ENCODE peak calls at places on chromosomes 12 and 14, in five cellular contexts. Y is right lobe of liver, N is ovary, G is tibial nerve, X is HepG2. O is an unnamed sample.

GRCh38 chr12:49974231-49974675 is 1.5 kb downstream of the AQP6 start:
- DNase-seq in Y (peak; percentile 77), N (peak; percentile 58), G (peak; percentile 51), X (peak; percentile 58), O (peak; percentile 67)

GRCh38 chr12:123059501-123059900 is 79.0 kb downstream of the ARL6IP4 start:
- DNase-seq in Y (no peak), N (no peak), G (no peak), X (no peak), O (no peak)

GRCh38 chr12:109555431-109556315 is 17.6 kb downstream of the MMAB start:
- DNase-seq in Y (no peak), N (no peak), G (no peak), X (no peak), O (no peak)

GRCh38 chr12:132703611-132704010 is 7.0 kb upstream of the PGAM5 start:
- DNase-seq in Y (no peak), N (no peak), G (no peak), X (no peak), O (no peak)

GRCh38 chr12:28795306-28795705 is 353.8 kb upstream of the FAR2 start:
- DNase-seq in Y (no peak), N (no peak), G (no peak), X (no peak), O (no peak)

GRCh38 chr14:50031534-50032313 is 84.6 kb downstream of the VCPKMT start:
- DNase-seq in Y (no peak), N (no peak), G (peak; percentile 45), X (no peak), O (no peak)

GRCh38 chr14:68535404-68536024 is 257.4 kb downstream of the ZFP36L1 start:
- DNase-seq in Y (no peak), N (no peak), G (no peak), X (no peak), O (no peak)

GRCh38 chr12:19572920-19573558 is 133.7 kb downstream of the AEBP2 start:
- DNase-seq in Y (no peak), N (no peak), G (no peak), X (peak; percentile 45), O (peak; percentile 24)

GRCh38 chr12:42758806-42759205 is 169.3 kb upstream of the PRICKLE1 start:
- DNase-seq in Y (no peak), N (no peak), G (no peak), X (no peak), O (no peak)

GRCh38 chr12:810635-811415 is 58.4 kb downstream of the WNK1 start:
- DNase-seq in Y (no peak), N (no peak), G (no peak), X (no peak), O (no peak)

GRCh38 chr12:64670856-64671639 is 60.8 kb downstream of the RASSF3 start:
- DNase-seq in Y (no peak), N (no peak), G (no peak), X (no peak), O (peak; percentile 56)

GRCh38 chr14:71749613-71750238 is 182.5 kb upstream of the RGS6 start:
- DNase-seq in Y (no peak), N (no peak), G (no peak), X (no peak), O (no peak)

GRCh38 chr14:72516936-72517408 is 376.9 kb downstream of the DPF3 start:
- DNase-seq in Y (no peak), N (peak; percentile 81), G (peak; percentile 81), X (peak; percentile 46), O (peak; percentile 47)

GRCh38 chr12:126481688-126482087 is 1416.5 kb downstream of the AACS start:
- DNase-seq in Y (no peak), N (no peak), G (no peak), X (no peak), O (no peak)

GRCh38 chr12:95131589-95132335 is 58.3 kb upstream of the NR2C1 start:
- DNase-seq in Y (no peak), N (no peak), G (peak; percentile 12), X (no peak), O (no peak)

GRCh38 chr12:97713217-97713616 is 250.6 kb downstream of the RMST start:
- DNase-seq in Y (no peak), N (no peak), G (no peak), X (no peak), O (no peak)

GRCh38 chr14:102746568-102747438 is 30.4 kb upstream of the TRAF3 start:
- DNase-seq in Y (peak; percentile 11), N (no peak), G (no peak), X (no peak), O (no peak)

GRCh38 chr12:54371328-54372112 is 7.2 kb upstream of the GPR84 start:
- DNase-seq in Y (no peak), N (peak; percentile 76), G (peak; percentile 64), X (no peak), O (peak; percentile 73)

GRCh38 chr12:57019983-57020719 is 3.8 kb upstream of the TAC3 start:
- DNase-seq in Y (no peak), N (no peak), G (no peak), X (no peak), O (no peak)

GRCh38 chr12:92068441-92068840 is 77.2 kb downstream of the BTG1 start:
- DNase-seq in Y (no peak), N (no peak), G (no peak), X (peak; percentile 58), O (no peak)

GRCh38 chr12:65121956-65122469 is 908 bp upstream of the WIF1 start:
- DNase-seq in Y (no peak), N (no peak), G (no peak), X (no peak), O (no peak)

GRCh38 chr12:44847888-44848770 is 28.0 kb downstream of the NELL2 start:
- DNase-seq in Y (no peak), N (no peak), G (no peak), X (no peak), O (no peak)

GRCh38 chr14:101010835-101011234 is 107.3 kb upstream of the RTL1 start:
- DNase-seq in Y (no peak), N (no peak), G (no peak), X (no peak), O (no peak)

GRCh38 chr12:59322473-59322872 is 273.4 kb upstream of the SLC16A7 start:
- DNase-seq in Y (no peak), N (no peak), G (no peak), X (no peak), O (no peak)

GRCh38 chr12:97465012-97465345 is 2.4 kb downstream of the RMST start:
- DNase-seq in Y (no peak), N (no peak), G (no peak), X (no peak), O (no peak)

GRCh38 chr12:57734586-57734985 is 4.0 kb downstream of the AGAP2 start:
- DNase-seq in Y (no peak), N (no peak), G (no peak), X (no peak), O (no peak)

GRCh38 chr14:106631886-106632285 is 1105.5 kb downstream of the TMEM121 start:
- DNase-seq in Y (no peak), N (no peak), G (no peak), X (no peak), O (no peak)

GRCh38 chr12:26906704-26907103 is 31.1 kb downstream of the INTS13 start:
- DNase-seq in Y (no peak), N (no peak), G (no peak), X (no peak), O (no peak)

GRCh38 chr14:62592877-62593276 is 452.4 kb downstream of the KCNH5 start:
- DNase-seq in Y (no peak), N (no peak), G (no peak), X (no peak), O (no peak)

GRCh38 chr12:85733441-85733840 is 102.8 kb downstream of the RASSF9 start:
- DNase-seq in Y (no peak), N (no peak), G (no peak), X (no peak), O (no peak)

GRCh38 chr14:81269100-81269978 is 48.6 kb upstream of the GTF2A1 start:
- DNase-seq in Y (no peak), N (no peak), G (peak; percentile 82), X (peak; percentile 70), O (peak; percentile 25)

GRCh38 chr14:34059925-34060746 is 109.3 kb upstream of the EGLN3 start:
- DNase-seq in Y (peak; percentile 87), N (peak; percentile 78), G (peak; percentile 40), X (peak; percentile 56), O (peak; percentile 70)
- TF ChIP-seq POLR2A in Y (peak; percentile 33), N (no peak), G (no peak), X (no peak), O (peak; percentile 39)

GRCh38 chr12:116186482-116187157 is 90.9 kb downstream of the MED13L start:
- DNase-seq in Y (no peak), N (no peak), G (no peak), X (peak; percentile 36), O (no peak)

GRCh38 chr12:116183741-116184141 is 93.8 kb downstream of the MED13L start:
- DNase-seq in Y (no peak), N (no peak), G (no peak), X (no peak), O (no peak)

GRCh38 chr12:116187158-116187511 is 90.4 kb downstream of the MED13L start:
- DNase-seq in Y (no peak), N (no peak), G (no peak), X (no peak), O (no peak)

GRCh38 chr12:116182359-116183063 is 95.0 kb downstream of the MED13L start:
- DNase-seq in Y (no peak), N (no peak), G (no peak), X (no peak), O (no peak)

GRCh38 chr12:116184766-116185165 is 92.7 kb downstream of the MED13L start:
- DNase-seq in Y (no peak), N (no peak), G (no peak), X (no peak), O (no peak)
- H3K4me1 ChIP-seq in Y (peaks cover 8% of the 10 kb centered on the region), N (peaks cover 10% of the 10 kb centered on the region), G (peaks cover 92% of the 10 kb centered on the region), X (peaks cover 75% of the 10 kb centered on the region), O (peaks cover 4% of the 10 kb centered on the region)

GRCh38 chr14:23950411-23951135 is 3.0 kb upstream of the DHRS4 start:
- DNase-seq in Y (no peak), N (no peak), G (no peak), X (no peak), O (no peak)

GRCh38 chr14:23953464-23954278 is at the start of gene DHRS4:
- DNase-seq in Y (peak; percentile 90), N (peak; percentile 85), G (peak; percentile 81), X (peak; percentile 94), O (peak; percentile 77)

GRCh38 chr14:23951590-23952143 is 1.9 kb upstream of the DHRS4 start:
- DNase-seq in Y (peak; percentile 40), N (peak; percentile 48), G (no peak), X (peak; percentile 89), O (no peak)
- TF ChIP-seq CTCF in Y (no peak), N (no peak), G (no peak), X (peak; percentile 81), O (no peak)

DNA sequence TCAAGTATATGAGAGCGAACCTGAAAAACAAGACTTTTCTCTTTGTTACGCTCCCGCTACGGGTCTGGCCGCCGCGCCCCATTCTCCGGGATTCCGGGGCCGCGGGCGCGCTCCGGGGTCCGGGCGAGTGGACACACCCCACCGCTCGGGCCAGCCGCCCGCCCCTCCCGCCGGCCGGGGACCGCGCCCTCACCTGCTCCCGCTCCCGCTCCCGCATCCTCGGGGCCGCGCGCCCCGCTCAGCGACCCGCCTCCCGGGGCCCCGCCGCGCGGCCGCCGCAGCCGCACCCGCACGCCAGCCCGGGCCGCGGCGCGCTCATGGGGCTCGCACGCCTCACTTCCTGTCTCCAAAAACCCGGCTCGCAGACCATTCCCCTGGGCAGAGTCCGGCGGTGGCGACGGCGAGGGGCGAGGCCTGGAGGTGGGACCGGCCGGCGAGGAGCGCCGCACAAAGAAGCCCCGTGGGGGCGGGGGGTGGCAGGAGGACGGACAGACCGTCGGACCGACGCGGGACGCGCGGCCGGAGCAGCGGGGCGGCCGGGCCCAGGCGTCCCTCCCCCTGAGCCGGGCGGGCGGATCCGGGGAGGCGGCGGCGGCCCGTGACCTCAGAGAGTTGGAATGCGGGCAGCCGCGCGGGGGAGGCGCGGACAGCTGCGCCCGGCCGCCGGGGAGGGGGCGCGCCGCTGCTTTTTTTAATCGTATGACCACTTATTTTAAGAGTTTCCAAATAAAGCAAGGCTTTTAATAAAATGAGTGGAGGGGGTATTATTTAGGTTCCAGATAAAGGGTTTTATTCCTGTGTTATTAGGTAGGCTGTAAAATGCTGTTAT is at the start of gene PTPN21:
- DNase-seq in Y (peak; percentile 85), N (peak; percentile 85), G (peak; percentile 57), X (peak; percentile 43), O (peak; percentile 83)
- TF ChIP-seq POLR2A in Y (peak; percentile 83), N (peak; percentile 71), G (peak; percentile 63), X (no peak), O (peak; percentile 45)

O was measured in uterus.